ENCODE peak calls at places on chromosomes 7 and 10, in seven cellular contexts. One of them, this sample, is unnamed.

GRCh38 chr10:132833421-132834111 is 47.6 kb upstream of the NKX6-2 start:
- DNase-seq in hepatocyte: no peak
- DNase-seq in A549: no peak
- DNase-seq in lower leg skin: peak
- DNase-seq in suprapubic skin: no peak
- DNase-seq in GM23338: no peak
- DNase-seq in adrenal gland: no peak
- DNase-seq in this sample: no peak

GRCh38 chr7:832968-833424 is 720 bp downstream of the SUN1 start:
- DNase-seq in GM23338: no peak
- DNase-seq in lower leg skin: no peak
- DNase-seq in hepatocyte: no peak
- DNase-seq in suprapubic skin: no peak
- DNase-seq in A549: no peak
- DNase-seq in adrenal gland: no peak
- DNase-seq in this sample: no peak

GRCh38 chr7:135349746-135350145 is 116.1 kb downstream of the STRA8 start:
- DNase-seq in GM23338: no peak
- DNase-seq in hepatocyte: no peak
- DNase-seq in lower leg skin: no peak
- DNase-seq in suprapubic skin: no peak
- DNase-seq in adrenal gland: no peak
- DNase-seq in A549: no peak
- DNase-seq in this sample: no peak

GRCh38 chr7:92421676-92422435 is 25.4 kb upstream of the GATAD1 start:
- DNase-seq in hepatocyte: peak
- DNase-seq in suprapubic skin: no peak
- DNase-seq in lower leg skin: no peak
- DNase-seq in adrenal gland: no peak
- DNase-seq in GM23338: no peak
- DNase-seq in A549: no peak
- DNase-seq in this sample: no peak

GRCh38 chr10:24259365-24260125 is 50.6 kb downstream of the KIAA1217 start:
- DNase-seq in A549: no peak
- DNase-seq in suprapubic skin: no peak
- DNase-seq in GM23338: no peak
- DNase-seq in lower leg skin: no peak
- DNase-seq in hepatocyte: no peak
- DNase-seq in adrenal gland: no peak
- DNase-seq in this sample: no peak

GRCh38 chr7:24755541-24756416 is 1.5 kb downstream of the GSDME start:
- DNase-seq in GM23338: no peak
- DNase-seq in adrenal gland: no peak
- DNase-seq in lower leg skin: no peak
- DNase-seq in A549: no peak
- DNase-seq in hepatocyte: peak
- DNase-seq in suprapubic skin: no peak
- DNase-seq in this sample: peak

GRCh38 chr10:72085166-72085565 is 3.2 kb downstream of the SPOCK2 start:
- DNase-seq in GM23338: no peak
- DNase-seq in A549: no peak
- DNase-seq in suprapubic skin: no peak
- DNase-seq in lower leg skin: no peak
- DNase-seq in hepatocyte: no peak
- DNase-seq in adrenal gland: no peak
- DNase-seq in this sample: no peak

GRCh38 chr10:123655763-123656162 is 10.4 kb upstream of the GPR26 start:
- DNase-seq in hepatocyte: no peak
- DNase-seq in suprapubic skin: peak
- DNase-seq in adrenal gland: no peak
- DNase-seq in lower leg skin: no peak
- DNase-seq in GM23338: peak
- DNase-seq in A549: no peak
- DNase-seq in this sample: peak

GRCh38 chr7:77475181-77475580 is 59.0 kb upstream of the GSAP start:
- DNase-seq in adrenal gland: no peak
- DNase-seq in hepatocyte: no peak
- DNase-seq in GM23338: no peak
- DNase-seq in A549: no peak
- DNase-seq in suprapubic skin: no peak
- DNase-seq in lower leg skin: no peak
- DNase-seq in this sample: no peak

GRCh38 chr10:15802375-15802949 is 57.8 kb downstream of the MINDY3 start:
- DNase-seq in suprapubic skin: no peak
- DNase-seq in GM23338: no peak
- DNase-seq in hepatocyte: no peak
- DNase-seq in A549: no peak
- DNase-seq in lower leg skin: no peak
- DNase-seq in adrenal gland: no peak
- DNase-seq in this sample: no peak

GRCh38 chr10:47384148-47384921 is at the start of gene ZNF488:
- DNase-seq in suprapubic skin: no peak
- DNase-seq in lower leg skin: peak
- DNase-seq in A549: peak
- DNase-seq in GM23338: peak
- DNase-seq in adrenal gland: peak
- DNase-seq in hepatocyte: peak
- DNase-seq in this sample: peak

GRCh38 chr7:91784469-91784868 is 96.0 kb downstream of the MTERF1 start:
- DNase-seq in hepatocyte: peak
- DNase-seq in GM23338: no peak
- DNase-seq in suprapubic skin: no peak
- DNase-seq in lower leg skin: no peak
- DNase-seq in A549: peak
- DNase-seq in adrenal gland: no peak
- DNase-seq in this sample: peak

GRCh38 chr7:94394058-94394398 is 667 bp upstream of the COL1A2 start:
- DNase-seq in lower leg skin: no peak
- DNase-seq in GM23338: no peak
- DNase-seq in A549: no peak
- DNase-seq in adrenal gland: no peak
- DNase-seq in hepatocyte: peak
- DNase-seq in suprapubic skin: peak
- DNase-seq in this sample: peak

GRCh38 chr10:128305601-128306345 is 179.6 kb upstream of the MKI67 start:
- DNase-seq in GM23338: no peak
- DNase-seq in adrenal gland: no peak
- DNase-seq in suprapubic skin: peak
- DNase-seq in A549: no peak
- DNase-seq in lower leg skin: no peak
- DNase-seq in hepatocyte: no peak
- DNase-seq in this sample: no peak

GRCh38 chr10:132476146-132477065 is 61.2 kb upstream of the INPP5A start:
- DNase-seq in A549: no peak
- DNase-seq in suprapubic skin: peak
- DNase-seq in GM23338: no peak
- DNase-seq in hepatocyte: no peak
- DNase-seq in adrenal gland: no peak
- DNase-seq in lower leg skin: no peak
- DNase-seq in this sample: no peak

GRCh38 chr10:46285966-46286620 is 704 bp upstream of the ANTXRL start:
- DNase-seq in A549: no peak
- DNase-seq in lower leg skin: no peak
- DNase-seq in hepatocyte: no peak
- DNase-seq in suprapubic skin: peak
- DNase-seq in adrenal gland: no peak
- DNase-seq in GM23338: no peak
- DNase-seq in this sample: no peak

GRCh38 chr10:73589538-73590126 is 1.5 kb downstream of the USP54 start:
- DNase-seq in A549: no peak
- DNase-seq in adrenal gland: no peak
- DNase-seq in hepatocyte: peak
- DNase-seq in GM23338: no peak
- DNase-seq in lower leg skin: no peak
- DNase-seq in suprapubic skin: no peak
- DNase-seq in this sample: no peak

DNA sequence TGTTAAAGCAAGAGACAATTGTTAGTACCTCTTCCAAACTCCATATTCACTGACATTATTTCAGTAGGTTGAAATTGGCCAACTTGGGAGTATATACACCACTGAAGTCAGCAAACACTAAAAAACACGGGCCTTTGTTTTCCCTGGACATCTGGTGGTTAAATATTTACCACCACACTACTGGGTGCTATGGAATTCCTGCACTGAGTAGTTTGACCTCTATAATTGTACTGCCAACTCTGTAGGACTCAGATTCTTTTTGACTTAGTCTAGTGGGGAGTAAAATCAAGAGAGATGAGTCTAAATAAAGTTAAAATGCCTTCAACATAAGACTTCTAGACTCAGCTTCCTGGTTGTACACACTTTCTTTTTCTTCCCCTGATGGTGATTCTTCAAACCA is 41.3 kb upstream of the TES start:
- DNase-seq in lower leg skin: no peak
- DNase-seq in adrenal gland: no peak
- DNase-seq in suprapubic skin: no peak
- DNase-seq in A549: peak
- DNase-seq in hepatocyte: peak
- DNase-seq in GM23338: no peak
- DNase-seq in this sample: peak
- TF ChIP-seq CTCF in lower leg skin: no peak
- TF ChIP-seq CTCF in adrenal gland: no peak
- TF ChIP-seq CTCF in suprapubic skin: no peak
- TF ChIP-seq CTCF in A549: no peak
- TF ChIP-seq CTCF in hepatocyte: no peak
- TF ChIP-seq CTCF in GM23338: no peak
- TF ChIP-seq CTCF in this sample: no peak

GRCh38 chr7:96527133-96527827 is 182.4 kb downstream of the SEM1 start:
- DNase-seq in A549: no peak
- DNase-seq in adrenal gland: no peak
- DNase-seq in GM23338: no peak
- DNase-seq in suprapubic skin: no peak
- DNase-seq in lower leg skin: no peak
- DNase-seq in hepatocyte: no peak
- DNase-seq in this sample: no peak
- H3K4me3 ChIP-seq in A549: no peak
- H3K4me3 ChIP-seq in adrenal gland: no peak
- H3K4me3 ChIP-seq in GM23338: no peak
- H3K4me3 ChIP-seq in suprapubic skin: no peak
- H3K4me3 ChIP-seq in lower leg skin: no peak
- H3K4me3 ChIP-seq in hepatocyte: no peak
- H3K4me3 ChIP-seq in this sample: no peak

GRCh38 chr10:113614304-113614703 is 49.5 kb downstream of the NRAP start:
- DNase-seq in A549: no peak
- DNase-seq in hepatocyte: no peak
- DNase-seq in GM23338: peak
- DNase-seq in lower leg skin: no peak
- DNase-seq in suprapubic skin: no peak
- DNase-seq in adrenal gland: no peak
- DNase-seq in this sample: no peak

GRCh38 chr10:113619401-113619800 is 44.4 kb downstream of the NRAP start:
- DNase-seq in hepatocyte: no peak
- DNase-seq in adrenal gland: no peak
- DNase-seq in A549: no peak
- DNase-seq in lower leg skin: no peak
- DNase-seq in GM23338: no peak
- DNase-seq in suprapubic skin: no peak
- DNase-seq in this sample: no peak

GRCh38 chr10:113618338-113618737 is 45.5 kb downstream of the NRAP start:
- DNase-seq in adrenal gland: no peak
- DNase-seq in lower leg skin: no peak
- DNase-seq in GM23338: no peak
- DNase-seq in suprapubic skin: no peak
- DNase-seq in A549: no peak
- DNase-seq in hepatocyte: no peak
- DNase-seq in this sample: no peak

GRCh38 chr10:113617086-113617485 is 46.8 kb downstream of the NRAP start:
- DNase-seq in hepatocyte: no peak
- DNase-seq in GM23338: peak
- DNase-seq in A549: no peak
- DNase-seq in suprapubic skin: no peak
- DNase-seq in adrenal gland: no peak
- DNase-seq in lower leg skin: no peak
- DNase-seq in this sample: no peak

DNA sequence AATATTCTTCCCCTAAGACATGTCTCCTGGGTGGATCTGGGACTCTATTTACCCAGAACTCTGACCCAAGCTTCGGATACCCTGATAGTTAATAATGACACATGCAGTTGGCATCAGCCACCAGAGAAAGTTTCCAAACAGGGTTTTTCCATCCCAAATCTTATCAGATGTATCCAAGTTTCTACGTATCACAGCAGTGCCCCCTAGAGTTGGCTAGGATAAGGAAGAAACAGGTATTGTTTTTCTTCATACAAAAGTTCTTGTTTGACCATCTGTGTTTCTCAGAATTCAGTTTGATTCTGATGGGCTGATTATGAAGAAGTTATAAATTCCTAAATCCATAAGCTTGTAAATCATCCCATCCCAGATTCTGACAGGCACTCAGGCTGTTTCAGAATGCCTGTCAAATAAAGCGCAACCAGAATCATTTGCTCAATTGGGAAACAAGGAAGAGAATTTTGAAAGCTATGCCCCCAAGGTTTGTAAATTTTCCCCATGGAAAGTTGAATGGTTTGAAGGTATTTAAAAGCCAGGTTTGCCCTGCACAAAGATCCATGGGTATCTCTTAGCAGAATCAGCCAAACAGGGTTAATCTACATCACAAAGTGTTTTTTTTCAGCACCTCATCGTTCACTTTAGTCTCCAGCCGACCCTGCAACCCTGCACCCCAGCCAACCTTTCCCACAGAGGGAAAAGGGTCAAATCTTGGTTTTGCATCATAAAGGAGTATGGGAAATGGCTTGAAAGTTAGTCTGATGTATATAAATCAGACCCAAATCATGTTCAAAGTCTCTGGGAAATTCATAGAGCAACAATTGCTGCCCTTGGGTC is 47.4 kb downstream of the NRAP start:
- DNase-seq in adrenal gland: no peak
- DNase-seq in lower leg skin: no peak
- DNase-seq in hepatocyte: peak
- DNase-seq in A549: peak
- DNase-seq in GM23338: peak
- DNase-seq in suprapubic skin: no peak
- DNase-seq in this sample: peak
- TF ChIP-seq CTCF in adrenal gland: no peak
- TF ChIP-seq CTCF in lower leg skin: no peak
- TF ChIP-seq CTCF in hepatocyte: peak
- TF ChIP-seq CTCF in A549: peak
- TF ChIP-seq CTCF in GM23338: peak
- TF ChIP-seq CTCF in suprapubic skin: no peak
- TF ChIP-seq CTCF in this sample: peak

DNA sequence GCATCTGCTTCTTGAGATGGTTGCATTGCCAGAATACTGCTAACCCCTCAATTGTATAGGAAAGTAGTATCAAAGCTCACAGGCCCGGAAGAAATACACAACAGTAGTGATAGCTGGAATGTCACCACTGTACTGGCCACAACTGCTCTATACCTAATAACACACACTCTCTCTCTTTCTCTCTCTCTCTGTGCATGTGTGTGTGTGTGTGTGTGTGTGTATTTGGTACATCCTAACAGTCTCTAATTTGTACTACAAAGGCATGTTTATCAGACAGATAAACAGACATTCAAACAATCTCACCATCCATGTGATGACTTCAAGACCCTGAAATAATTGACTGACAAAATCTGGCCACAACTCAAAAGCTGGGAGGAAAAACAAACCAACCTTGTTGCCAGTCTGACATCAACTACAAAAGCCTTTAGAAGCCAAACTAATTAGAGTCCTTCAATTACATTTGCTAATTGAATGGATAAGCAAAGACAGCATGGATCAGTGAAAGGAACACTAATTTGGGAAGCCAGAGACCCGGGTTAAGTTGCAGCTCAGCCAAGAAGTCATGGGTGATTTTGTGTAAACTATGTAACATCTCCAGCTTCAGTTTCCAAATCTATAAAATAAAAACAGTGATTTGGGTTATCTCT is 27.7 kb downstream of the HIBADH start:
- DNase-seq in lower leg skin: no peak
- DNase-seq in A549: no peak
- DNase-seq in GM23338: no peak
- DNase-seq in suprapubic skin: no peak
- DNase-seq in adrenal gland: no peak
- DNase-seq in hepatocyte: no peak
- DNase-seq in this sample: no peak
- H3K4me3 ChIP-seq in lower leg skin: no peak
- H3K4me3 ChIP-seq in A549: no peak
- H3K4me3 ChIP-seq in GM23338: no peak
- H3K4me3 ChIP-seq in suprapubic skin: no peak
- H3K4me3 ChIP-seq in adrenal gland: no peak
- H3K4me3 ChIP-seq in hepatocyte: no peak
- H3K4me3 ChIP-seq in this sample: no peak

This sample was measured in AG10803.